ENCODE peak calls at places on chromosome 19, in five cellular contexts. L is K562, F is H1, A is GM12891, K is HepG2. G is an unnamed sample.

GRCh38 chr19:2775556-2776430 is 7.3 kb downstream of the SGTA start:
- DNase-seq in L (peak; percentile 64), F (no peak), A (peak; percentile 67), K (peak; percentile 88), G (no peak)

GRCh38 chr19:28393574-28394336 is 819.2 kb downstream of the UQCRFS1 start:
- DNase-seq in L (no peak), F (no peak), A (no peak), K (no peak), G (no peak)

GRCh38 chr19:48867119-48867921 is 1.1 kb downstream of the PLEKHA4 start:
- DNase-seq in L (peak; percentile 80), F (no peak), A (no peak), K (no peak), G (no peak)

GRCh38 chr19:35715355-35715809 is 2.4 kb upstream of the KMT2B start:
- DNase-seq in L (no peak), F (no peak), A (no peak), K (no peak), G (no peak)

GRCh38 chr19:33221641-33222040 is 4.0 kb downstream of the SLC7A10 start:
- DNase-seq in L (no peak), F (no peak), A (no peak), K (no peak), G (no peak)

GRCh38 chr19:18809149-18809978 is 18.3 kb upstream of the COMP start:
- DNase-seq in L (no peak), F (no peak), A (no peak), K (no peak), G (no peak)

GRCh38 chr19:39995794-39996193 is 1.1 kb upstream of the ZNF546 start:
- DNase-seq in L (no peak), F (no peak), A (no peak), K (no peak), G (no peak)

GRCh38 chr19:35307990-35308389 is 16.0 kb downstream of the MAG start:
- DNase-seq in L (no peak), F (no peak), A (no peak), K (no peak), G (no peak)

GRCh38 chr19:17686027-17686511 is 2.1 kb downstream of the UNC13A start:
- DNase-seq in L (peak; percentile 46), F (no peak), A (no peak), K (no peak), G (no peak)

GRCh38 chr19:30676990-30677679 is 305.0 kb downstream of the ZNF536 start:
- DNase-seq in L (no peak), F (no peak), A (no peak), K (no peak), G (no peak)

GRCh38 chr19:34265221-34265650 is 10.9 kb downstream of the GARRE1 start:
- DNase-seq in L (no peak), F (no peak), A (no peak), K (no peak), G (no peak)

GRCh38 chr19:54325194-54325621 is 12.2 kb upstream of the LILRA5 start:
- DNase-seq in L (peak; percentile 58), F (peak; percentile 65), A (peak; percentile 46), K (peak; percentile 30), G (no peak)

GRCh38 chr19:48511321-48511731 is 309 bp downstream of the LMTK3 start:
- DNase-seq in L (no peak), F (peak; percentile 74), A (no peak), K (no peak), G (no peak)

GRCh38 chr19:55304279-55304978 is 20.6 kb downstream of the BRSK1 start:
- DNase-seq in L (peak; percentile 86), F (peak; percentile 67), A (no peak), K (peak; percentile 50), G (peak; percentile 69)

GRCh38 chr19:11479470-11480080 is 1.3 kb downstream of the ELAVL3 start:
- DNase-seq in L (peak; percentile 93), F (peak; percentile 97), A (no peak), K (peak; percentile 41), G (peak; percentile 16)

GRCh38 chr19:16325671-16326400 is 1.2 kb downstream of the KLF2 start:
- DNase-seq in L (no peak), F (peak; percentile 87), A (no peak), K (no peak), G (no peak)

GRCh38 chr19:2780284-2780683 is 2.8 kb downstream of the SGTA start:
- DNase-seq in L (no peak), F (no peak), A (no peak), K (no peak), G (no peak)

GRCh38 chr19:17332677-17333581 is 1.7 kb downstream of the ANO8 start:
- DNase-seq in L (peak; percentile 97), F (peak; percentile 77), A (no peak), K (peak; percentile 87), G (no peak)

GRCh38 chr19:44872661-44873060 is 18.4 kb upstream of the TOMM40 start:
- DNase-seq in L (no peak), F (no peak), A (no peak), K (no peak), G (no peak)

GRCh38 chr19:4553775-4554174 is 5.7 kb downstream of the SEMA6B start:
- DNase-seq in L (no peak), F (no peak), A (no peak), K (no peak), G (no peak)

GRCh38 chr19:19040417-19040816 is 7.0 kb downstream of the ARMC6 start:
- DNase-seq in L (no peak), F (no peak), A (no peak), K (peak; percentile 76), G (no peak)

GRCh38 chr19:35843676-35844481 is 8.4 kb downstream of the NPHS1 start:
- DNase-seq in L (peak; percentile 81), F (peak; percentile 93), A (no peak), K (no peak), G (no peak)

GRCh38 chr19:4328243-4328990 is 10.2 kb downstream of the STAP2 start:
- DNase-seq in L (peak; percentile 95), F (peak; percentile 97), A (peak; percentile 94), K (no peak), G (peak; percentile 98)

GRCh38 chr19:29263305-29264080 is 50.5 kb upstream of the UQCRFS1 start:
- DNase-seq in L (peak; percentile 68), F (peak; percentile 91), A (peak; percentile 27), K (peak; percentile 11), G (no peak)

GRCh38 chr19:8057545-8058270 is 5.1 kb downstream of the CCL25 start:
- DNase-seq in L (peak; percentile 53), F (no peak), A (no peak), K (no peak), G (no peak)

GRCh38 chr19:10416083-10416379 is 4.3 kb upstream of the PDE4A start:
- DNase-seq in L (no peak), F (no peak), A (no peak), K (no peak), G (no peak)

GRCh38 chr19:780935-781334 is 16.3 kb upstream of the PTBP1 start:
- DNase-seq in L (no peak), F (no peak), A (no peak), K (no peak), G (no peak)

GRCh38 chr19:3042545-3043267 is 13.6 kb upstream of the TLE2 start:
- DNase-seq in L (no peak), F (no peak), A (no peak), K (no peak), G (no peak)

GRCh38 chr19:18629166-18630088 is 7.4 kb upstream of the KLHL26 start:
- DNase-seq in L (no peak), F (no peak), A (no peak), K (no peak), G (no peak)

GRCh38 chr19:33486936-33487793 is 34.4 kb downstream of the PEPD start:
- DNase-seq in L (no peak), F (no peak), A (no peak), K (no peak), G (no peak)

GRCh38 chr19:45468803-45469131 is 971 bp downstream of the FOSB start:
- DNase-seq in L (no peak), F (no peak), A (no peak), K (no peak), G (no peak)

DNA sequence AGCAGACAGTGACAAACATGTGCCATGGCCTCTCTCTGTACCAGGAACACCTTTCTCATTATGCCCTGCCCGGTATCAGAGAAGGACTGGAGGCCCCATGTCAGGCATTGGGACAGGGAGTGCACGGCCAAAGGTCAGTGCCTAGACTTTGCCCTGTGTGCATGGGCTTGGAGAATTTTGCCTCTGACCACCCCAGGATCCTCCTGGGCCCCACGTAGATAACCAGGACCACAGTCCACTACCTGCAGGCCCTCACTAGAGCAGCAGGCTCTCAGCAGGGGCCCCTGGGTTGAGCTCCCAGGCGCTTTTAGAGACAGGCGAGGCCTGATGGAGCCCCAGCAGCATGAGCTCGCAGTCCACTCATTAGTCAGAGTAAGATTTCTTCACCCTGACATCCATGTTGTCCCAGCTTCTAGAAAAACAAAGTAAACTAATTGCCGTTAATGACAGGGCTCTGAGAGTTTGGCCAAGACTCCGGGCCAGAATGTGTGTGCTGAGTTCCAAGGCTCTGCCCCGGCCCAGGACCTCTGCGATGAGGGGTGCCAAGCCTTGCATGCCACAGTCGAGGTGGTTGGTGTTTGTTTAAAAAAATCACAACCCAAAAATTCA is 42.7 kb downstream of the CAPN12 start:
- DNase-seq in L (no peak), F (no peak), A (no peak), K (peak; percentile 93), G (no peak)
- TF ChIP-seq POLR2A in L (no peak), F (no peak), A (no peak), K (peak; percentile 20), G (no peak)

GRCh38 chr19:47035127-47035494 is 13.3 kb downstream of the TMEM160 start:
- DNase-seq in L (peak; percentile 84), F (no peak), A (no peak), K (no peak), G (no peak)
- TF ChIP-seq TAF1 in L (no peak), F (no peak), A (no peak), K (no peak), G (no peak)

DNA sequence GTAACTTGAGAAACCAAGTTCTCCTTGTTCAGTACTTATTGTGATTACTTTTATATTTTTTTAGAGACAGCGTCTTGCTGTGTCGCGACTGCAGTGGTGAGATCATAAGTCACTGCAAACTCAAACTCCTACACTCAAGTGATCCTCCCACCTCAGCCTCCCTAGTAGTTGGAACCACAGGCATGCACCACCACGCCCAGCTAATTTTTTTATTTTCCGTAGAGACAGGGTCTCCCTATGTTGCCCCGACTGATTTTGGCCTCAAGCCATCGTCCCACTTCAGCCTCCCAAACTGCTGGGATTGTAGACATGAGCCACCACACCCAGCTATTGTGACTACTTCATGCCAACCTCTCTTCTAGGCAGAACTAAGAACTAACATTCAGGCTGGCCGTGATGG is 8.3 kb downstream of the C19orf53 start:
- DNase-seq in L (no peak), F (no peak), A (no peak), K (no peak), G (no peak)
- TF ChIP-seq POLR2A in L (no peak), F (no peak), A (no peak), K (no peak), G (no peak)

DNA sequence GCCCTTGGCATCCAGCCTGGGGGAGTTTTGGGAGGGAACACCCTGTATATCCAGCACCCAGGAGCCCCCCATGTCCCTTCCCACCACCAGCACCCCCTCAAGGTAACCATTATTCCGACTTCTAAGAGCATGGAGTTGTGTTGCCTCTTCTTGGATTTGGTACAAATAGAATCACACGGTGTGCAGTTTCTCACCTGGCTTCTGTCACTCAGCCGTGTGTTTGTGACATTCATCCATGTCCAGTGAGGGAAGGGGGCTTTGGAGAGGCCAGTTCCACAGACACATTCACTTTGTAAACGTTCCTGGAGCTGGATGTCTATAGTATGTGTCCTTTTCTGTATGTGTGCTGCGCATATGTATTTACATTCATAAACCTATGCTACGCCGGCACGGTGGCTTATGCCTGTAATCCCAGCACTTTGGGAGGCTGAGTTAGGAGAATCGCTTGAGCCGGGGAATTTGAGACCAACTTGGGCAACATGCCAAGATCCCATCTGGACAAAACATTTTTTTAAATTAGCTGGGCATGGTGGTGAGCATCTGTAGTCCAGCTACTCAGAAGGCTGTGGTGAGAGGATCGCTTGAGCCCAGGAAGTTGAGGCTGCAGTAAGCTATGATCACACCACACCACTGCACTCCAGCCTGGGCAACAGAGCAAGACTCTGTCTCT is 36.6 kb downstream of the MYH14 start:
- DNase-seq in L (no peak), F (no peak), A (no peak), K (no peak), G (no peak)
- TF ChIP-seq TAF1 in L (no peak), F (no peak), A (no peak), K (no peak), G (no peak)